ENCODE peak calls at places on chromosomes 12 and 14, in four cellular contexts. J is K562, L is left ventricle myocardium inferior, E is WTC11. I is an unnamed sample.

GRCh38 chr12:118334241-118334640 is 38.5 kb downstream of the TAOK3 start:
- DNase-seq in L (no peak), J (no peak), E (no peak), I (no peak)

GRCh38 chr12:28424965-28425364 is 234.7 kb downstream of the CCDC91 start:
- DNase-seq in J (no peak), E (no peak), L (peak; percentile 23), I (no peak)

GRCh38 chr14:101076451-101077220 is 173.1 kb upstream of the RTL1 start:
- DNase-seq in E (peak; percentile 11), L (no peak), J (no peak), I (peak; percentile 10)

GRCh38 chr12:50224026-50224692 is 57.0 kb upstream of the CERS5 start:
- DNase-seq in J (no peak), L (no peak), E (no peak), I (no peak)

GRCh38 chr14:32408018-32408417 is 78.9 kb downstream of the AKAP6 start:
- DNase-seq in E (no peak), J (no peak), L (peak; percentile 17), I (no peak)

GRCh38 chr14:30656190-30656632 is 34.1 kb downstream of the SCFD1 start:
- DNase-seq in L (no peak), J (peak; percentile 14), E (peak; percentile 34), I (no peak)

GRCh38 chr12:94100990-94101901 is 47.1 kb upstream of the PLXNC1 start:
- DNase-seq in L (peak; percentile 79), E (peak; percentile 81), J (peak; percentile 85), I (peak; percentile 77)

GRCh38 chr14:91348861-91349465 is 68.7 kb downstream of the CCDC88C start:
- DNase-seq in E (no peak), L (no peak), J (no peak), I (no peak)

GRCh38 chr14:20302042-20302761 is 3.5 kb downstream of the TTC5 start:
- DNase-seq in E (no peak), L (no peak), J (no peak), I (no peak)

GRCh38 chr12:53190108-53190729 is 9.5 kb upstream of the CSAD start:
- DNase-seq in L (peak; percentile 62), J (peak; percentile 80), E (peak; percentile 78), I (no peak)

GRCh38 chr12:79747274-79747673 is 56.5 kb upstream of the PAWR start:
- DNase-seq in L (no peak), J (no peak), E (no peak), I (no peak)

GRCh38 chr12:14629832-14630688 is 62.4 kb upstream of the PLBD1 start:
- DNase-seq in E (peak; percentile 82), L (peak; percentile 58), J (peak; percentile 47), I (peak; percentile 31)

GRCh38 chr12:4031703-4032291 is 158.6 kb upstream of the PARP11 start:
- DNase-seq in E (no peak), J (no peak), L (peak; percentile 20), I (no peak)

GRCh38 chr12:16586350-16587109 is 19.4 kb downstream of the LMO3 start:
- DNase-seq in L (no peak), E (no peak), J (no peak), I (no peak)

GRCh38 chr12:107760207-107760816 is 625 bp downstream of the PRDM4 start:
- DNase-seq in L (no peak), J (no peak), E (peak; percentile 30), I (no peak)

GRCh38 chr12:1800646-1801284 is 19.6 kb upstream of the LRTM2 start:
- DNase-seq in J (no peak), L (no peak), E (peak; percentile 48), I (peak; percentile 48)

GRCh38 chr12:106541201-106541600 is 41.6 kb upstream of the RFX4 start:
- DNase-seq in J (no peak), E (no peak), L (no peak), I (no peak)

GRCh38 chr12:78898416-78898815 is 33.8 kb downstream of the SYT1 start:
- DNase-seq in E (no peak), L (peak; percentile 46), J (no peak), I (no peak)

GRCh38 chr14:65258391-65258790 is 154.1 kb upstream of the FUT8 start:
- DNase-seq in J (no peak), E (no peak), L (no peak), I (no peak)

GRCh38 chr12:116346222-116346621 is 68.7 kb upstream of the MED13L start:
- DNase-seq in L (no peak), E (no peak), J (peak; percentile 39), I (no peak)

DNA sequence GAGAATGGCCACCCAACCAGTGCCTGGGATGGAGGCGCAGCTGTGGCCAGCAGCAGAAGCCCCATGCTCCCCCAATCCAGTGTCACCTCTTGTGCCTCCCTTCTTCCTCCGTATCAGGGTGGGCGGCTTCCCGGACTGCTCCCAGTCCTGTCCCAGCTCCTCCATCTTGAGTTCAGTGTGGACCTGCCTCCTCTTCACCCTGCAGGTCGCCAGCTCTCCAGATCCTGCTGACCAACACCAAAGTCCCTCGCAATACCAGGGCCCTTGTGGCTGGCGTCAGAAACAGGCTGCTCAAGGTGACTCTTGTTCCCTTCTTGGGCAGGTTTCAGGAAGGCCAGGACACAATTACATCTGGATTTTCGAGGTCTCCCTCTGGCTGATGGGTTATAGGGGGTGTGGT is 17.0 kb downstream of the MVK start:
- DNase-seq in E (no peak), J (no peak), L (no peak), I (no peak)
- TF ChIP-seq CTCF in E (no peak), J (no peak), L (no peak), I (no peak)

DNA sequence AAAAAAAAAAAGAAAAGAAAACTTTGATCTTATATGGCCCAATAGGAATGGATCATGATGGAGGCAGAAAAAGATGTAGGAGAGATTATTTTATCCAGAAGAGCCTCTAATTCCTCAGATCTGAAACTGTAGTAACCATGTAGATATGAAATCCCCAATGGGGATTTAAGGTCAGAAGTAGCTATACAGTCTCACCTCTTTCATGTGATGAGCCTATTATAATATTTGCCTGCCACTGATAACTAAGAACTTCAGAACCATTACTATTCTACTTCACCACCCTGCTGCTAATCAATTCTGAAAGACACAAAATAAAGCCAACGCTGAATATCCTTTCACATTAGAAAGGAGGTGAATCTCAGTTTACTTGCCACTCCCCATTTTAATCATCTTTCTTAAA is 29.3 kb downstream of the BAZ1A start:
- DNase-seq in L (no peak), E (no peak), J (no peak), I (no peak)
- TF ChIP-seq CTCF in L (no peak), E (no peak), J (no peak), I (no peak)

GRCh38 chr12:68358532-68359485 is 26.6 kb upstream of the MDM1 start:
- DNase-seq in L (no peak), J (peak; percentile 31), E (peak; percentile 43), I (no peak)
- TF ChIP-seq CTCF in L (peak; percentile 77), J (peak; percentile 44), E (peak; percentile 50), I (no peak)

GRCh38 chr14:96303981-96304380 is 48.0 kb downstream of the BDKRB1 start:
- DNase-seq in J (no peak), L (no peak), E (no peak), I (no peak)

GRCh38 chr14:96304956-96305355 is 48.9 kb downstream of the BDKRB1 start:
- DNase-seq in J (no peak), E (peak; percentile 68), L (no peak), I (no peak)

GRCh38 chr14:96309128-96309906 is 53.3 kb downstream of the BDKRB1 start:
- DNase-seq in E (no peak), J (no peak), L (no peak), I (no peak)

GRCh38 chr14:96307434-96307833 is 51.4 kb downstream of the BDKRB1 start:
- DNase-seq in E (no peak), J (no peak), L (no peak), I (no peak)

DNA sequence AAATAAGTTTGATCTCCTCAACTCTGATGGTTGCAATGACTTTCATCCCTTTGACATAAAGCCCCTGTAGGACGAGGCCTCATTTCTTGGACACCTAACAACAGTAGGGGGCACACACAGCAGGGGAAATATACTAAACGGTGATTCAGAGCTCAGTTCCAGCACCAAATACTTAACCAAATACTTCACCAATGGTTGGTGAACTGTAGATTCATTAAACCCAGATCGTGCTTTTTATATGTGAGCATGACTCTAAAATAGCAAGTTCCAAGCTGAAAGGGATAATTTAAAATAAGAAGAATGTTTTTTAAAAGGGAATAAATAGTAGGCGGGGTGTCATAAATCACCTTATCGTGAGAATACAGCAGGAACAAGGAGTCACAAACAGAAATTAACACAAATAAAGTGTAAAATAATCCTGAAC is 53.2 kb downstream of the ATG2B start:
- DNase-seq in J (no peak), L (no peak), E (no peak), I (no peak)
- TF ChIP-seq CTCF in J (no peak), L (no peak), E (no peak), I (no peak)

DNA sequence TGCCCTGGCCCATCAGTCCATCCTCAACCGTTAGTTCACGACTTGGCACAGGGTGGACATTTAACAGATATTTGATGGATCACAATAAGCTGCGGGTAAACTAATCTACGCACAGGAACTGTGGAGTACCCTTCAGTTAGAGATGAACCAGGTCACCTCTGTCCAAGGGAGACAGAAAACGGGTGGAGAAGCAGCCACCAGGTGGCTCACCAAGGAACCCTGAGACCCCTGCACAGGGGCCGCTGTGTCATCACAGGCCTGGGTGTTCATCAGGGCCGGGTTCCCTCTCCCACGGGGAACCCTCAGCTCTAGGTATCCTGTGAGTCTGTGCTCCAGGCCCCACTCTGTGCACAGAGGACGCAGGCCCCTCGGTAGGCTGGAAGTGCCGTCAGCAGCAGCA is 122.2 kb downstream of the PIWIL1 start:
- DNase-seq in L (no peak), E (no peak), J (no peak), I (no peak)
- TF ChIP-seq CTCF in L (no peak), E (no peak), J (peak; percentile 26), I (no peak)

DNA sequence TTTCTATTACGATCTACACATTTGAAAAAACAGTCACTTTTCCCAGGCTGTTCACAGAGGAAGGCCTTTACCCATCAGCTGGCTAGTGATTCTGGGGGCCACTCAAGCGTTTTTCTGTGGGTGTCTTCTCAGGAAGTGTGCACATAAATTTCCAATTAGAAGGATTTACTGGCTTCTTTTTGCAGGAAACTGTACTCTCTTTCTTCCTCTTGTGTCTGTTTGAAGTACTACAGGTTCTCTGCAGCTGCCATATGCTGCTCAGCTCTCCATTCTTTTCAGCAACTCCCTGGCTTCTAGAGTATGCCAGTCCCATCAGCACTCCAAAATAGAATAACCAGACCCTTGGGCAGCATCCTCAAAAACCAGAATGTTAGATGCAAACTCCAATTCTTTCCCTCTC is 110.4 kb upstream of the NAV3 start:
- DNase-seq in E (no peak), L (no peak), J (no peak), I (no peak)
- TF ChIP-seq CTCF in E (no peak), L (no peak), J (no peak), I (no peak)

DNA sequence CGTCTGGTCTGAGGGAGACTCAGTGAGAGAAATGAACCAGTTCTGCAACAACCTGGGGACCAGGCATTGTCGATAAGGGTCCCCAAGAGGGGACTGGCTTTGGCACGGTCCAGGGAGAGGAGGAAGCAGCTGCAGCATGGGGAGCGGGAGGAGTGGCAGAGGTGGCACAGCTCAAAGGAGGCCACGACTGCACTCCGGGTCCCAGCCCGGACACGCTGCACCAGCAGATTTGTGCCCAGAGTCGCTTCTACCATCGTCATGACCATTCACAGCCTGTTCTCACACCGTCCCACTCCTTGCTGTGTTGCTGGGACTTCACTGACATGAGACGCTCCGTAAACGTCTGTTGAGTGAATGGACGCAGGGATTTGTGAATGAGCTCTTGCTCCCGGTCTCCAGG is 136.9 kb downstream of the PIWIL1 start:
- DNase-seq in E (no peak), J (no peak), L (no peak), I (no peak)
- TF ChIP-seq CTCF in E (no peak), J (no peak), L (no peak), I (no peak)

I was measured in activated B cell treated with CpG ODN at 0.5 μM for 24 hours.